ENCODE peak calls at places on chromosomes 4 and X, in seven cellular contexts. One of them, this sample, is unnamed. For H4K20me1, the result is how much of the 10 kb centered on the place peaks cover.

GRCh38 chr4:61831987-61832386 is 631.9 kb downstream of the ADGRL3 start:
- DNase-seq in GM23338: no peak
- DNase-seq in hepatocyte: no peak
- DNase-seq in H9: no peak
- DNase-seq in neural progenitor cell: no peak
- DNase-seq in OCI-LY7: no peak
- DNase-seq in SK-N-SH: no peak
- DNase-seq in this sample: no peak

GRCh38 chr4:174528226-174528625 is 5.9 kb upstream of the HPGD start:
- DNase-seq in GM23338: no peak
- DNase-seq in neural progenitor cell: peak
- DNase-seq in OCI-LY7: no peak
- DNase-seq in H9: no peak
- DNase-seq in hepatocyte: no peak
- DNase-seq in SK-N-SH: no peak
- DNase-seq in this sample: no peak

GRCh38 chr4:76535603-76536380 is 100.8 kb downstream of the SHROOM3 start:
- DNase-seq in hepatocyte: no peak
- DNase-seq in GM23338: no peak
- DNase-seq in SK-N-SH: no peak
- DNase-seq in neural progenitor cell: no peak
- DNase-seq in H9: no peak
- DNase-seq in OCI-LY7: no peak
- DNase-seq in this sample: peak

GRCh38 chrX:9279271-9279596 is 185.6 kb upstream of the TBL1X start:
- DNase-seq in GM23338: no peak
- DNase-seq in H9: no peak
- DNase-seq in hepatocyte: no peak
- DNase-seq in SK-N-SH: no peak
- DNase-seq in OCI-LY7: no peak
- DNase-seq in neural progenitor cell: no peak
- DNase-seq in this sample: no peak

GRCh38 chr4:136863756-136864155 is 668.5 kb downstream of the PCDH18 start:
- DNase-seq in GM23338: peak
- DNase-seq in neural progenitor cell: peak
- DNase-seq in OCI-LY7: no peak
- DNase-seq in hepatocyte: no peak
- DNase-seq in SK-N-SH: no peak
- DNase-seq in H9: peak
- DNase-seq in this sample: no peak

GRCh38 chrX:2432298-2432863 is 68.4 kb downstream of the DHRSX start:
- DNase-seq in H9: no peak
- DNase-seq in hepatocyte: no peak
- DNase-seq in GM23338: no peak
- DNase-seq in SK-N-SH: no peak
- DNase-seq in OCI-LY7: peak
- DNase-seq in neural progenitor cell: no peak
- DNase-seq in this sample: no peak

GRCh38 chrX:2627272-2627867 is 63.7 kb upstream of the CD99 start:
- DNase-seq in neural progenitor cell: peak
- DNase-seq in hepatocyte: peak
- DNase-seq in GM23338: peak
- DNase-seq in OCI-LY7: peak
- DNase-seq in H9: peak
- DNase-seq in SK-N-SH: peak
- DNase-seq in this sample: peak

GRCh38 chr4:102734591-102735385 is 26.0 kb downstream of the MANBA start:
- DNase-seq in OCI-LY7: peak
- DNase-seq in hepatocyte: peak
- DNase-seq in neural progenitor cell: no peak
- DNase-seq in GM23338: no peak
- DNase-seq in SK-N-SH: no peak
- DNase-seq in H9: no peak
- DNase-seq in this sample: peak

GRCh38 chrX:150363561-150364346 is 637 bp downstream of the MAMLD1 start:
- DNase-seq in neural progenitor cell: peak
- DNase-seq in H9: peak
- DNase-seq in SK-N-SH: peak
- DNase-seq in GM23338: peak
- DNase-seq in hepatocyte: peak
- DNase-seq in OCI-LY7: no peak
- DNase-seq in this sample: peak

GRCh38 chr4:95732061-95732460 is 107.8 kb upstream of the PDHA2 start:
- DNase-seq in hepatocyte: peak
- DNase-seq in SK-N-SH: peak
- DNase-seq in OCI-LY7: no peak
- DNase-seq in H9: no peak
- DNase-seq in GM23338: no peak
- DNase-seq in neural progenitor cell: no peak
- DNase-seq in this sample: peak

GRCh38 chr4:84069119-84069518 is 430.0 kb downstream of the NKX6-1 start:
- DNase-seq in neural progenitor cell: no peak
- DNase-seq in SK-N-SH: no peak
- DNase-seq in hepatocyte: no peak
- DNase-seq in OCI-LY7: no peak
- DNase-seq in GM23338: no peak
- DNase-seq in H9: no peak
- DNase-seq in this sample: no peak

GRCh38 chrX:39944416-39944815 is 153.3 kb downstream of the BCOR start:
- DNase-seq in OCI-LY7: no peak
- DNase-seq in neural progenitor cell: no peak
- DNase-seq in GM23338: no peak
- DNase-seq in SK-N-SH: no peak
- DNase-seq in hepatocyte: no peak
- DNase-seq in H9: no peak
- DNase-seq in this sample: no peak

DNA sequence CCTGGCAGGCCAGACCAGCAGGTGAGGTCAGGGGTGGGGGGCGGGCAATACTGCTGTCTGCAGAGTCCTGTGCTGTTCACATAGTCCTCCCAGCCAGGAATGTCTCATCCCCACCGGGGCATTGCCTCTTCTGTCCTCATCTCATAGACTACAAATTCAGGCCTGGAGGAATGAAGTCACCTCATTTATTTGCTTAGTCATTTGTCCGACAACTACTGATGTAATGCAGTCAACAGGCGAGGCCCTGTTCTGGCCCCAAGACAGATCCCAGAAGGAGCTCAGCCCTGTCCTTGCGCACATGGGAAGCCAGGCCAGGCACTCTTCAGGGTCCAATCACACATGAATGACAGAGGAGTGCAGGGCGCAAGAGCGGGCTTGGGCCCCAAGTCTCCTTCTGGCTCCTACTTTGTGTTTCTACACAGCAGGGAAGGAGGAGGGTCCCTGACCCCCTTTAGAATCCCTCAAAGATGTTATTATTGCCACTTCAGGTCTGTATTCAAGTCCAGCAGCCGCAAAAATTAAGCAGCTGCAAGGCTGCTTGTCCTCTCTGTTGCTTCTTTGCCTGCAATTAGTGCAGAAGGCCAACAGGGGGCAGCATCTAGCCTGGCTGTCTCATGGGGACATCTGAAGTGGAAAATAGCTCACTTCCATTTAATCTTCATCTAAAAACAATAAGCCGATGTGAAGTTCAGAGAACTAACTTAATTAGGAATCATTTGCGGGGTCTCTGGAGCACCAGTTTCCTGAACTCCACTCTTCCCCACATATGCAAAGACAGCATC is 15.2 kb upstream of the HMX1 start:
- DNase-seq in H9: no peak
- DNase-seq in hepatocyte: no peak
- DNase-seq in SK-N-SH: no peak
- DNase-seq in OCI-LY7: no peak
- DNase-seq in neural progenitor cell: no peak
- DNase-seq in GM23338: no peak
- DNase-seq in this sample: peak
- H4K20me1 ChIP-seq in H9: under half
- H4K20me1 ChIP-seq in hepatocyte: under half
- H4K20me1 ChIP-seq in SK-N-SH: under half
- H4K20me1 ChIP-seq in OCI-LY7: under half
- H4K20me1 ChIP-seq in neural progenitor cell: under half
- H4K20me1 ChIP-seq in GM23338: under half
- H4K20me1 ChIP-seq in this sample: under half

GRCh38 chr4:153573221-153573620 is 107.1 kb downstream of the TMEM131L start:
- DNase-seq in hepatocyte: no peak
- DNase-seq in OCI-LY7: no peak
- DNase-seq in neural progenitor cell: no peak
- DNase-seq in H9: no peak
- DNase-seq in GM23338: no peak
- DNase-seq in SK-N-SH: no peak
- DNase-seq in this sample: no peak

GRCh38 chr4:153577053-153577452 is 107.0 kb upstream of the TLR2 start:
- DNase-seq in SK-N-SH: no peak
- DNase-seq in GM23338: no peak
- DNase-seq in neural progenitor cell: no peak
- DNase-seq in H9: no peak
- DNase-seq in hepatocyte: no peak
- DNase-seq in OCI-LY7: no peak
- DNase-seq in this sample: no peak

GRCh38 chr4:153572609-153573008 is 106.4 kb downstream of the TMEM131L start:
- DNase-seq in OCI-LY7: no peak
- DNase-seq in GM23338: no peak
- DNase-seq in H9: no peak
- DNase-seq in SK-N-SH: no peak
- DNase-seq in hepatocyte: no peak
- DNase-seq in neural progenitor cell: no peak
- DNase-seq in this sample: no peak

GRCh38 chr4:153576443-153576774 is 107.7 kb upstream of the TLR2 start:
- DNase-seq in H9: no peak
- DNase-seq in GM23338: no peak
- DNase-seq in neural progenitor cell: no peak
- DNase-seq in hepatocyte: no peak
- DNase-seq in OCI-LY7: no peak
- DNase-seq in SK-N-SH: no peak
- DNase-seq in this sample: no peak

DNA sequence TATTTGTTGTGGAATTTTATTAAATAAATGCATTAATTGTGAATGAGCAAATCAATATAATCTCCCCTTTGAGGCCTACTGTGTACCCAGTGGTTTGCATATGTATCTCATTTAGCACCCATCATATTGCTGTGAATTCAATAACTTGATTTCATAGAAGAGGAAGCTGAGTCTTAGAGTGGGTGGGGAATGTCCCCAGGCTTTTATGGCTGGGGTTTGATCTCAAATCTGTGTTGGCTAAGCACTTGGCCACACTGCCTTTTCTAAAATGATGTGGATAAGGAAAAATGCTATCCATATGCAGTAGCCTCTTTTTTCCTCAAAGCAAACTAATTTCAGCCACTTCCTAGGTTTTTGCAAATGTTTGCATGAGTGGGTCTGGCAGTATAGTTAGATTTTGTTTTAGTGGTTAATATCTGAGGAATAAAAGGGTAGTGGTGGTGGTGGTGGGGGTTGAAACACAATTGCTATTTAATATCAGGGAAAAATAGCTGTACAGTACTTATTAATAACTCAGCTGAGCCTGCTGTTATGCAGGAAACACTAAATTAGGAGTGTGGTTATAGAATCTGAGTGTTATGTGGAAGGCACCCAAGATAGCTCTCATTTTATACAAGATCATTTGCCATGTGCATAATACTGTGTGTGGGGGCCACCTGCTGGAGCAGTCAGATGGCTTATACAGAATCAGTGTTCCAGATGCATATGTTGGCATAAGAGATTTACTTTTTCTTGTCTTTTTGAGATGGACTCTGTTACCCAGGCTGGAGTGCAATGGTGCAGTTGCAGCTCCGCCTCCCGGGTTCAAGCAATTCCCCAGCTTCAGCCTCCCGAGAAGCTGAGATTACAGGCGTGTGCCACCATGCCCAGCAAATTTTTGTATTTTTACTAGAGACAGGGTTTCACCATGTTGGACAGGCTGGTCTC is 108.0 kb downstream of the TMEM131L start:
- DNase-seq in OCI-LY7: peak
- DNase-seq in H9: no peak
- DNase-seq in SK-N-SH: peak
- DNase-seq in GM23338: no peak
- DNase-seq in hepatocyte: peak
- DNase-seq in neural progenitor cell: peak
- DNase-seq in this sample: peak
- H4K20me1 ChIP-seq in OCI-LY7: under half
- H4K20me1 ChIP-seq in H9: under half
- H4K20me1 ChIP-seq in SK-N-SH: under half
- H4K20me1 ChIP-seq in GM23338: under half
- H4K20me1 ChIP-seq in hepatocyte: under half
- H4K20me1 ChIP-seq in neural progenitor cell: under half
- H4K20me1 ChIP-seq in this sample: under half

DNA sequence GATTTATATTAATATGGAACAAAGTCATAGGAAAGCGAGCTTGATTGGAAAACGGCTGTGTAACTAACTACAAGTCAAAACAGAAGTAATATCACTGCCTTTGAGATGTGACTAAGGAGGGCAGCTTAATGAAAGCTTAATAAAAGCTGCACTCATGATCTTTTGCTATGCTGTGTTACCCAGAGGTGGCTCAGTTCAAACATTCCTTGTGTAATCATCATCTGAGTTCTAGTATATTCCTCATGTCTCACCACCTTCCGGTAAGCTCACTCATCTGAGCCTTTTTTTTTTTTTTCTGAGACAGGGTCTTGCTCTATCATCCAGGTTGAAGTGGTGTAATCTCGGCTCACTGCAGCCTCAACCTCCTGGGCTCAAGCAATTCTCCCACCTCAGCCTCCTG is 5.0 kb downstream of the GRPEL1 start:
- DNase-seq in neural progenitor cell: no peak
- DNase-seq in H9: no peak
- DNase-seq in OCI-LY7: no peak
- DNase-seq in SK-N-SH: no peak
- DNase-seq in GM23338: no peak
- DNase-seq in hepatocyte: no peak
- DNase-seq in this sample: no peak
- H4K20me1 ChIP-seq in neural progenitor cell: under half
- H4K20me1 ChIP-seq in H9: under half
- H4K20me1 ChIP-seq in OCI-LY7: under half
- H4K20me1 ChIP-seq in SK-N-SH: under half
- H4K20me1 ChIP-seq in GM23338: half or more
- H4K20me1 ChIP-seq in hepatocyte: under half
- H4K20me1 ChIP-seq in this sample: under half

DNA sequence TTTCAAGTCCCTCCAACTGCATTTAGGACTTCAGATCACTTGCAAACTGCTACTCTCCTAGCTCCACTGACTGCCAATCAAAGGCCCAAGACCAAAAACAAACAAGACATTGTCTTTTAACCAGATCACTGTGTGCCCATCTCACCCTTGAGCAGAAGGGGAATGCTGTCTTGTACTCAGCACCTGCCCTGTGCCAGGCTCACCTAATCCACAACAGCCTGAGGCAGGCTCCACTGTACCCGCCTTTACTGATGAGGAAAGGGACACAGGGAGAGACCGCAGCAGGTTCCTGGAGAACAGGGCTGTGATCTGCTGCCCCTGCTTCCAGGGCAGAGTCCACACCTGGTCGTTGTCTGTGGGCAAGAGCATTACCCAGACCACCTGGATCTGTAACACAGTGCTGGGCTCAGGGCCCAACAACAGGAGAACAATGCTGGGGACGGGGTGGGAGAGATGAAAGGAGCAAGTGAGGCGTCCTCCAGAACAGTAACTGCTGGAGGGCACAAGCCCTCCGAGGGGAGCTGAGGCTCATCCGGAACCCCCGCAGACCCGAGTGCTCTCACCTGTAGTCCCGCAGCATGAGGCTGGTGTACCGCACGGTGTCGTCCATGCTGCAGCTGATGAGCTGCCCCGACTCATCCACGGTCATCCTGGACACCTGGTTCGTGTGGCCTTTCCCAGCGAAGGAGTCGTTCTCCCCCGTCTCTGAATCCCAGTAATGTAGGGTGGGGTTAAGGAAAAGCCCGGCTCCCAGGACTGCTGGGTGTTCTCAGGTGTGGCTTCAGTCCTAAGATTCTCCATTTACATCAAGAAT is 33.9 kb downstream of the WDR1 start:
- DNase-seq in hepatocyte: no peak
- DNase-seq in SK-N-SH: no peak
- DNase-seq in GM23338: no peak
- DNase-seq in neural progenitor cell: no peak
- DNase-seq in OCI-LY7: no peak
- DNase-seq in H9: no peak
- DNase-seq in this sample: no peak
- H4K20me1 ChIP-seq in hepatocyte: under half
- H4K20me1 ChIP-seq in SK-N-SH: half or more
- H4K20me1 ChIP-seq in GM23338: under half
- H4K20me1 ChIP-seq in neural progenitor cell: under half
- H4K20me1 ChIP-seq in OCI-LY7: under half
- H4K20me1 ChIP-seq in H9: under half
- H4K20me1 ChIP-seq in this sample: under half

This sample was measured in PC-3.